ENCODE peak calls at places on chromosomes 6 and 20, in four cellular contexts. H is upper lobe of left lung, M is A172, X is EL. J is an unnamed sample.
A peak's percentile ranks its signal among the peaks of the same experiment; 100 is the strongest.

GRCh38 chr20:39986231-39986904 is 702.7 kb downstream of the MAFB start:
- DNase-seq in H (no peak), M (peak; percentile 42), X (peak; percentile 55), J (peak; percentile 78)

GRCh38 chr6:126204598-126204997 is 135.3 kb upstream of the CENPW start:
- DNase-seq in H (no peak), M (no peak), X (no peak), J (no peak)

GRCh38 chr6:156193381-156193780 is 583.8 kb upstream of the ARID1B start:
- DNase-seq in H (no peak), M (no peak), X (no peak), J (no peak)

GRCh38 chr6:81696505-81696904 is 56.0 kb downstream of the TENT5A start:
- DNase-seq in H (no peak), M (peak; percentile 12), X (peak; percentile 9), J (no peak)

GRCh38 chr20:9392892-9393857 is 121.2 kb upstream of the LAMP5 start:
- DNase-seq in H (no peak), M (peak; percentile 74), X (peak; percentile 69), J (peak; percentile 82)

GRCh38 chr6:85449818-85450577 is at the start of gene NT5E:
- DNase-seq in H (peak; percentile 94), M (peak; percentile 72), X (peak; percentile 88), J (peak; percentile 72)

GRCh38 chr6:57226221-57226620 is 4.1 kb upstream of the RAB23 start:
- DNase-seq in H (no peak), M (no peak), X (peak; percentile 14), J (no peak)

GRCh38 chr6:98458713-98459112 is 375.7 kb upstream of the POU3F2 start:
- DNase-seq in H (no peak), M (no peak), X (no peak), J (no peak)

GRCh38 chr20:32509639-32510066 is 75.5 kb downstream of the NOL4L start:
- DNase-seq in H (no peak), M (peak; percentile 34), X (peak; percentile 23), J (peak; percentile 77)

GRCh38 chr6:90219168-90219985 is 77.3 kb downstream of the BACH2 start:
- DNase-seq in H (no peak), M (peak; percentile 27), X (peak; percentile 52), J (peak; percentile 90)

GRCh38 chr20:3705970-3706739 is 6.2 kb downstream of the SIGLEC1 start:
- DNase-seq in H (peak; percentile 82), M (no peak), X (no peak), J (no peak)

GRCh38 chr6:149499066-149499465 is 14.3 kb upstream of the ZC3H12D start:
- DNase-seq in H (no peak), M (peak; percentile 83), X (peak; percentile 92), J (no peak)

GRCh38 chr6:156710479-156710878 is 66.7 kb upstream of the ARID1B start:
- DNase-seq in H (no peak), M (no peak), X (no peak), J (no peak)

GRCh38 chr6:21831531-21832291 is 238.2 kb downstream of the SOX4 start:
- DNase-seq in H (no peak), M (peak; percentile 76), X (no peak), J (peak; percentile 94)

GRCh38 chr6:34414999-34415858 is 10.6 kb downstream of the RPS10 start:
- DNase-seq in H (no peak), M (peak; percentile 57), X (peak; percentile 53), J (peak; percentile 44)

GRCh38 chr6:116280960-116281316 is 1.2 kb upstream of the TSPYL1 start:
- DNase-seq in H (no peak), M (no peak), X (no peak), J (no peak)

GRCh38 chr6:113697642-113698410 is 159.3 kb upstream of the MARCKS start:
- DNase-seq in H (no peak), M (peak; percentile 71), X (peak; percentile 93), J (no peak)

GRCh38 chr6:29968130-29968529 is 25.8 kb downstream of the HLA-A start:
- DNase-seq in H (no peak), M (peak; percentile 83), X (peak; percentile 68), J (no peak)

GRCh38 chr6:75115501-75115900 is 90.4 kb downstream of the COL12A1 start:
- DNase-seq in H (no peak), M (no peak), X (no peak), J (no peak)

GRCh38 chr6:160279850-160280249 is 21.2 kb upstream of the SLC22A2 start:
- DNase-seq in H (no peak), M (peak; percentile 13), X (peak; percentile 54), J (no peak)

GRCh38 chr20:59020938-59021551 is 1.8 kb downstream of the TUBB1 start:
- DNase-seq in H (no peak), M (peak; percentile 71), X (peak; percentile 55), J (peak; percentile 35)

GRCh38 chr20:50385733-50386640 is 124.2 kb upstream of the PTPN1 start:
- DNase-seq in H (peak; percentile 70), M (no peak), X (no peak), J (no peak)

GRCh38 chr6:52507557-52508260 is 69.2 kb downstream of the TRAM2 start:
- DNase-seq in H (no peak), M (peak; percentile 77), X (peak; percentile 88), J (no peak)

GRCh38 chr6:150291968-150292710 is 76.7 kb upstream of the IYD start:
- DNase-seq in H (no peak), M (no peak), X (no peak), J (no peak)

GRCh38 chr6:41780623-41781301 is at the start of gene PRICKLE4:
- DNase-seq in H (peak; percentile 88), M (peak; percentile 49), X (peak; percentile 41), J (peak; percentile 67)

GRCh38 chr6:143621876-143622605 is 55.7 kb upstream of the PHACTR2 start:
- DNase-seq in H (no peak), M (no peak), X (peak; percentile 66), J (no peak)

GRCh38 chr20:47338131-47338628 is 18.3 kb downstream of the ZMYND8 start:
- DNase-seq in H (no peak), M (no peak), X (no peak), J (no peak)

GRCh38 chr20:46243707-46244628 is 64.3 kb downstream of the CDH22 start:
- DNase-seq in H (no peak), M (peak; percentile 40), X (peak; percentile 32), J (peak; percentile 17)

GRCh38 chr6:44464527-44465310 is 77.2 kb downstream of the CDC5L start:
- DNase-seq in H (no peak), M (peak; percentile 73), X (peak; percentile 85), J (no peak)

GRCh38 chr6:169172946-169173345 is 80.7 kb downstream of the THBS2 start:
- DNase-seq in H (no peak), M (no peak), X (no peak), J (peak; percentile 32)

GRCh38 chr20:25217161-25218108 is 21.9 kb downstream of the ENTPD6 start:
- DNase-seq in H (peak; percentile 31), M (no peak), X (no peak), J (no peak)

GRCh38 chr6:153727910-153728309 is 311.1 kb upstream of the OPRM1 start:
- DNase-seq in H (no peak), M (peak; percentile 2), X (peak; percentile 12), J (no peak)

GRCh38 chr6:143549630-143550268 is 38.2 kb upstream of the FUCA2 start:
- DNase-seq in H (no peak), M (no peak), X (no peak), J (no peak)

GRCh38 chr6:105810105-105810921 is 275.8 kb upstream of the PRDM1 start:
- DNase-seq in H (no peak), M (peak; percentile 76), X (peak; percentile 95), J (peak; percentile 27)

GRCh38 chr6:13272131-13273046 is 55.9 kb downstream of the TBC1D7 start:
- DNase-seq in H (peak; percentile 79), M (no peak), X (no peak), J (peak; percentile 87)

GRCh38 chr6:157017861-157018260 is 240.7 kb downstream of the ARID1B start:
- DNase-seq in H (no peak), M (peak; percentile 15), X (peak; percentile 36), J (no peak)

GRCh38 chr6:43172127-43173007 is 1.3 kb downstream of the SRF start:
- DNase-seq in H (peak; percentile 91), M (no peak), X (peak; percentile 45), J (peak; percentile 88)

J was measured in left kidney.